ENCODE peak calls at places on chromosomes 4 and X, in four cellular contexts. K, H, T and A are unnamed samples.

GRCh38 chr4:5890063-5890727 is 2.7 kb downstream of the CRMP1 start:
- DNase-seq in K (no peak), H (no peak), T (peak; percentile 90), A (no peak)

GRCh38 chrX:17415242-17415815 is 40.3 kb downstream of the NHS start:
- DNase-seq in K (no peak), H (no peak), T (no peak), A (no peak)

GRCh38 chrX:154458116-154458953 is at the start of gene PLXNA3:
- DNase-seq in K (no peak), H (no peak), T (peak; percentile 62), A (peak; percentile 70)

GRCh38 chrX:65451663-65452062 is 82.9 kb downstream of the LAS1L start:
- DNase-seq in K (no peak), H (peak; percentile 15), T (no peak), A (peak; percentile 10)

GRCh38 chr4:105461221-105462041 is 12.4 kb downstream of the PPA2 start:
- DNase-seq in K (no peak), H (no peak), T (no peak), A (peak; percentile 42)

GRCh38 chrX:154321152-154321551 is 25.6 kb downstream of the TKTL1 start:
- DNase-seq in K (no peak), H (no peak), T (no peak), A (no peak)

GRCh38 chrX:12011075-12011474 is 127.2 kb upstream of the FRMPD4 start:
- DNase-seq in K (no peak), H (no peak), T (no peak), A (no peak)

GRCh38 chrX:153909980-153910360 is 5.5 kb downstream of the AVPR2 start:
- DNase-seq in K (no peak), H (no peak), T (no peak), A (no peak)

DNA sequence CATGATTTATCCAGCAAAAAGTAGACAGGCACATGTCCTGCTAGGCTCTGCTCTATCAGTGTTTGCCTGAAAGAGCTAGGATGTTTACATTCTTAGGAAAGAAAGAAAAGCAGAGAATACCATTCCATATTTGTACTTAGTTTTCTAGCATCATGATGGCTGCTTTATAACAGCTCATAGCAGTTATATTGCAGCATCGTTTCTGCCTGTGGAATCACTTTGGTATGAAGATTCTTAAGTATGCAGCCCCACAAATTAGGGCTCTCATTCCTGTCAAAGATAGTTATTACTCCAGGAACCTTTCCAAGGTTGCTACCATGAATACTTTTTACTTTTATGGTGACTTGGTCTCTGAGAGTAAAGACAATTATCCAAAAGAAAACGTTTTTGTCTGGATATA is 119.0 kb upstream of the MYOZ2 start:
- DNase-seq in K (no peak), H (no peak), T (no peak), A (no peak)
- TF ChIP-seq CBX5 in K (no peak), H (no peak), T (no peak), A (no peak)

GRCh38 chr4:4386296-4386735 is 586 bp upstream of the NSG1 start:
- DNase-seq in K (no peak), H (no peak), T (peak; percentile 75), A (peak; percentile 34)
- TF ChIP-seq CBX5 in K (no peak), H (no peak), T (no peak), A (no peak)

GRCh38 chr4:73679836-73680235 is 59.6 kb upstream of the RASSF6 start:
- DNase-seq in K (no peak), H (no peak), T (no peak), A (no peak)
- TF ChIP-seq CBX5 in K (no peak), H (no peak), T (no peak), A (no peak)

GRCh38 chrX:20487227-20487626 is 220.5 kb upstream of the RPS6KA3 start:
- DNase-seq in K (no peak), H (no peak), T (no peak), A (no peak)
- TF ChIP-seq CBX5 in K (no peak), H (no peak), T (no peak), A (no peak)